ENCODE peak calls at places on chromosomes 13 and 19, in seven cellular contexts. H is cardiac fibroblast; O is fibroblast of mammary gland; E is IMR-90; X is tibial nerve; Y is CD4-positive, alpha-beta T cell; U is fibroblast of pulmonary artery. Q is an unnamed sample.

GRCh38 chr19:49689133-49690072 is at the start of gene ADM5:
- DNase-seq in X (no peak), H (no peak), E (no peak), O (no peak), U (no peak), Y (no peak), Q (peak; percentile 60)

GRCh38 chr13:24180743-24181384 is 20.3 kb downstream of the SPATA13 start:
- DNase-seq in E (peak; percentile 79), H (no peak), Y (no peak), U (peak; percentile 32), X (no peak), O (peak; percentile 47), Q (no peak)

GRCh38 chr13:49356224-49356623 is 87.6 kb downstream of the CAB39L start:
- DNase-seq in E (peak; percentile 96), O (peak; percentile 91), X (no peak), H (peak; percentile 74), Y (no peak), U (peak; percentile 81), Q (no peak)

GRCh38 chr13:46057251-46058015 is 4.9 kb upstream of the ZC3H13 start:
- DNase-seq in X (no peak), H (peak; percentile 10), E (peak; percentile 18), U (no peak), O (peak; percentile 45), Y (no peak), Q (no peak)

GRCh38 chr13:33728271-33729037 is 89.5 kb upstream of the RFC3 start:
- DNase-seq in H (peak; percentile 48), O (peak; percentile 36), X (peak; percentile 59), E (no peak), Y (no peak), U (peak; percentile 5), Q (no peak)

GRCh38 chr13:93861818-93862217 is 617.7 kb downstream of the DCT start:
- DNase-seq in X (no peak), O (peak; percentile 85), Y (no peak), E (peak; percentile 92), H (peak; percentile 87), U (peak; percentile 82), Q (no peak)

GRCh38 chr19:18202759-18203407 is 959 bp downstream of the RAB3A start:
- DNase-seq in X (no peak), E (no peak), H (peak; percentile 27), U (no peak), Y (no peak), O (peak; percentile 15), Q (no peak)

GRCh38 chr13:113882266-113882627 is 18.4 kb upstream of the GAS6 start:
- DNase-seq in H (peak; percentile 26), E (no peak), X (peak; percentile 54), Y (no peak), O (no peak), U (no peak), Q (no peak)

DNA sequence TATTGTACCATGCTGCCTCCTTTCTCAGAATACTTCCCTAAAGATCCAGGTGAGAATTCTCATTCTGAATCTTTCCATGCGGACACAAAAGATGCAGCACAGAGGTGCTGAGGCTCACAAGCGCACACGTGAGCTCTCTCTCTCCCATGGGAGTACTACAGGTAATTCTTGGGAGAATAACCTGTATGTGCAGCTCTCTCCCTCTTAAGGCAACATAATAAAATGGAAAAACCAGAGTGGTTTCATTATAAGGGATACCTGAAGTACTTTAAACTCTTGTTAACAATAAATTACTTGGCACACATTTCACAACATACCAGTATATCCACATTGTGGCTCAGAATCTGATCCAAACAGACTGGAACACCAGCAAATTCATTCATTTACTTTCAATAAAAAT is 40.4 kb downstream of the INTS6 start:
- DNase-seq in O (no peak), H (no peak), U (no peak), E (no peak), X (no peak), Y (no peak), Q (no peak)
- TF ChIP-seq CTCF in O (no peak), H (no peak), U (no peak), E (no peak), X (no peak), Y (no peak), Q (no peak)

GRCh38 chr19:39677931-39678889 is 22.5 kb downstream of the LGALS16 start:
- DNase-seq in U (peak; percentile 12), O (peak; percentile 5), X (no peak), Y (no peak), E (peak; percentile 39), H (no peak), Q (no peak)
- TF ChIP-seq CTCF in U (no peak), O (no peak), X (no peak), Y (no peak), E (no peak), H (no peak), Q (no peak)

GRCh38 chr19:40366697-40367561 is 18.4 kb downstream of the PLD3 start:
- DNase-seq in E (peak; percentile 24), X (no peak), O (no peak), U (peak; percentile 26), H (peak; percentile 26), Y (no peak), Q (peak; percentile 60)
- TF ChIP-seq CTCF in E (no peak), X (no peak), O (no peak), U (no peak), H (no peak), Y (no peak), Q (no peak)

GRCh38 chr19:13784731-13785452 is 10.4 kb upstream of the ZSWIM4 start:
- DNase-seq in O (peak; percentile 62), Y (peak; percentile 62), U (peak; percentile 72), X (peak; percentile 50), E (peak; percentile 58), H (peak; percentile 82), Q (peak; percentile 40)
- TF ChIP-seq CTCF in O (peak; percentile 69), Y (peak; percentile 86), U (peak; percentile 64), X (peak; percentile 57), E (peak; percentile 70), H (peak; percentile 78), Q (peak; percentile 66)

Q was measured in progenitor cell of endocrine pancreas.